ENCODE peak calls at places on chromosomes 12 and 14, in four cellular contexts. M is IMR-90, A is GM23248, V is sigmoid colon. X is an unnamed sample. For H3K4me1, the result is how much of the 10 kb centered on the place peaks cover.

GRCh38 chr14:20631821-20632389 is 9.6 kb downstream of the OR6S1 start:
- DNase-seq in M (peak), A (peak), V (peak), X (peak)

GRCh38 chr12:102322254-102322653 is 124.6 kb upstream of the PMCH start:
- DNase-seq in M (no peak), A (no peak), V (no peak), X (no peak)

GRCh38 chr12:113831016-113831415 is 135.1 kb downstream of the RBM19 start:
- DNase-seq in M (peak), A (no peak), V (no peak), X (no peak)

GRCh38 chr14:34436118-34436905 is 25.7 kb downstream of the SPTSSA start:
- DNase-seq in M (peak), A (peak), V (no peak), X (no peak)

GRCh38 chr12:105281694-105282049 is 45.7 kb upstream of the APPL2 start:
- DNase-seq in M (no peak), A (no peak), V (no peak), X (no peak)

GRCh38 chr12:63034601-63035000 is 99.7 kb upstream of the PPM1H start:
- DNase-seq in M (no peak), A (no peak), V (no peak), X (no peak)

GRCh38 chr14:35385042-35385839 is 19.3 kb downstream of the NFKBIA start:
- DNase-seq in M (peak), A (peak), V (peak), X (no peak)

GRCh38 chr14:34794941-34795340 is 80.2 kb downstream of the BAZ1A start:
- DNase-seq in M (no peak), A (peak), V (no peak), X (no peak)

GRCh38 chr14:69812725-69813124 is 15.7 kb upstream of the SLC10A1 start:
- DNase-seq in M (no peak), A (no peak), V (no peak), X (no peak)

GRCh38 chr14:60248697-60249314 is at the start of gene PPM1A:
- DNase-seq in M (peak), A (peak), V (peak), X (peak)

GRCh38 chr12:69886101-69886500 is 61.1 kb downstream of the MYRFL start:
- DNase-seq in M (no peak), A (no peak), V (no peak), X (no peak)

GRCh38 chr12:91835693-91836092 is 310.0 kb downstream of the BTG1 start:
- DNase-seq in M (no peak), A (no peak), V (no peak), X (no peak)

GRCh38 chr14:24366664-24367505 is 1.1 kb upstream of the NFATC4 start:
- DNase-seq in M (peak), A (peak), V (peak), X (peak)

GRCh38 chr12:1273051-1273450 is 282.0 kb downstream of the ERC1 start:
- DNase-seq in M (peak), A (peak), V (no peak), X (no peak)

GRCh38 chr14:94110552-94111181 is at the start of gene IFI27:
- DNase-seq in M (peak), A (peak), V (peak), X (no peak)

GRCh38 chr14:81565441-81566290 is 32.0 kb upstream of the SEL1L start:
- DNase-seq in M (no peak), A (peak), V (no peak), X (no peak)

GRCh38 chr12:119013023-119013422 is 31.7 kb downstream of the SRRM4 start:
- DNase-seq in M (no peak), A (no peak), V (no peak), X (no peak)

GRCh38 chr12:85448548-85449139 is 168.6 kb downstream of the ALX1 start:
- DNase-seq in M (peak), A (peak), V (no peak), X (no peak)

GRCh38 chr12:32681272-32681671 is 2.2 kb downstream of the DNM1L start:
- DNase-seq in M (no peak), A (no peak), V (no peak), X (no peak)
- H3K27ac ChIP-seq in M (no peak), A (no peak), V (peak), X (no peak)

DNA sequence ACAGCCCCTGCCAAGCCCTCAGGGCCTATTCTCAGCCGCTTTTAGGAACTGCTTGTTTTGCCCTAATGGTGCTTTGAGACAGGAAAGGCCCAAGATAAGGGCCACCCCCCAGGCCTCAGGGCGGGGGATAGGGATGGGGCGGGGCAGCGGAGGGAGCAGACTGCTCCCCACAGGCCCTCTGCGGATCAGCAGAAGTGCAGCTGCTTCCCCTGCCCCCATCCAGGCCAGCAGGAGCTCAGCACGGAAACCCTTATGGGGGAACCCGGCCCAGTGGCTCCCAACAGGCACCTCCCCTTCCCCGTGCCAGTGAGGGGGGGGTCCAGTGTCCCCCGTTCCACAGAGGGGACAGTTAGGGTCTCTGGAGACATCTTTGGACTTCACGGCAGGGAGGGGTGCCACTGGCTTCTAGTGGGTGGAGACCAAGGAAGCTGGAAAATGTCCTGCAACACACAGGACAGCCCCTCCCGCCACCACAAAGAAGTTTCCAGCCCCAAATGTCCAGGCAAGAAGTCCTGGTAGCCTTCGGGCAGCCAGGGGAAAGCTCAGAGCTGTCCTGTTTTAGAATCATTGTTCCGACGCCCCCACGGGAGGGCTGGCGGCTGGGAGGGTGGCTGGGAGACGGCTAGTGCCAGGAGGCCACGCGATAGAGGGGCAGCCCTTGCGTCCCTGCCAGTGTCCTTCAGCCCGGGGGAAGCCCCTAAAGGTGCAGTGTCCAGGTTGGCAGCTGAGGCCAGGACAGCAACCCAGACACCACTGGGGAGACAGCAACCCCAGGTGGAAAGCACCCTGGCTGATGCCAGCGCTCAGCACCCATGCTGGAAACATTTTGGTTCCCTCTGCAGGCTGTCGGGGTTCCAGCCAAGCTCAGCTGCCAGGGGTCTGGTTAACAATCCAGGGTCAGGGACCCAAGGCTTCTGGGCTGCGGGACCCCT is 10.4 kb upstream of the GPR132 start:
- DNase-seq in M (peak), A (peak), V (peak), X (peak)
- H3K4me3 ChIP-seq in M (no peak), A (no peak), V (no peak), X (peak)

DNA sequence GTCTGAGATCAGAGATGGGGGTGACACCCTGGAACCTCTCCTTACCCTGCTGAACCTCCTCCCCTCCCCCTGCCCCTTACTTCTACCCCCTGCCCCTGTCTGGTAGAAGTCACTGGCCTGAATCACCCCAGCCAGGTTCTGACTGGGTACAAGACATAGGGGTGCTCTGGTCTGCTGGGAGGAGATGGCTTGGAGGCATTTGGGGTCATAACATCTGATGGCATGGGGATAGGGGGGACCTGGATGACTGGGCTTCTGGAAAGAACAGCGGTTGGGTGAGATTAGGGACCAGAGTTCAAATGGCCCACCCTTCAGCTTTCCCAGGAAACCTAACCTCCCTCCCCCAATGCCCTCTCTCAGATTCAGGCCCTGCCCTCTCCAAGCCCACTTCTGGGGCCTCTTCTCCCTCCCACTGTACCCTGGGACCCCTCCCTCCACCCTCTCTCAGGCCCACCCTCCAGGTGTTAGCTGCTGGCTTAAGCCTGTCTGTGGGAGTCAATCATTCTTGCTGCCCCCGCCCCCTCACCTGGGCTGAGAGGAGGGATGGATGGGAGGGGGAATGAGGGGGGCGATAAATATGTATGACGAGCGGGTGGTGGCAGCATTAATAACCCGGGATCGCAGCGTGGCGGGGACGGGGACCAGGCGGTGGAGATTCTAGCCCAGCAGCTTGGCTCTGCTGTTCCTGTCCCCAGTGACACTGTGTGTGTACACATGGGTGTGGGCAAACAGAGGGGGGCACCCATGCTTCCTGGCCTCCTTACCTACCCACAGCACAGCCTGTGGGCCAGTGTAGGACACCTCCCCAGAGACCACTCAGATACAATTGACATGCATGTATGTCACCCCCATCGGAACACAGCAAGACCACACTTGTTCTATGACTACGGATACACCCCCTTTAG is 5.9 kb downstream of the NXPH4 start:
- DNase-seq in M (no peak), A (no peak), V (no peak), X (no peak)
- H3K4me1 ChIP-seq in M (under half), A (under half), V (under half), X (under half)

GRCh38 chr12:4116251-4117111 is 157.1 kb upstream of the CCND2 start:
- DNase-seq in M (peak), A (peak), V (peak), X (no peak)

GRCh38 chr12:4118601-4119156 is 154.9 kb upstream of the CCND2 start:
- DNase-seq in M (no peak), A (no peak), V (peak), X (no peak)

GRCh38 chr12:4119157-4119761 is 154.3 kb upstream of the CCND2 start:
- DNase-seq in M (no peak), A (no peak), V (no peak), X (no peak)

GRCh38 chr12:4118017-4118510 is 155.5 kb upstream of the CCND2 start:
- DNase-seq in M (peak), A (peak), V (peak), X (no peak)

GRCh38 chr12:4117386-4118016 is 156.1 kb upstream of the CCND2 start:
- DNase-seq in M (no peak), A (no peak), V (peak), X (no peak)
- H3K27ac ChIP-seq in M (peak), A (no peak), V (no peak), X (no peak)

DNA sequence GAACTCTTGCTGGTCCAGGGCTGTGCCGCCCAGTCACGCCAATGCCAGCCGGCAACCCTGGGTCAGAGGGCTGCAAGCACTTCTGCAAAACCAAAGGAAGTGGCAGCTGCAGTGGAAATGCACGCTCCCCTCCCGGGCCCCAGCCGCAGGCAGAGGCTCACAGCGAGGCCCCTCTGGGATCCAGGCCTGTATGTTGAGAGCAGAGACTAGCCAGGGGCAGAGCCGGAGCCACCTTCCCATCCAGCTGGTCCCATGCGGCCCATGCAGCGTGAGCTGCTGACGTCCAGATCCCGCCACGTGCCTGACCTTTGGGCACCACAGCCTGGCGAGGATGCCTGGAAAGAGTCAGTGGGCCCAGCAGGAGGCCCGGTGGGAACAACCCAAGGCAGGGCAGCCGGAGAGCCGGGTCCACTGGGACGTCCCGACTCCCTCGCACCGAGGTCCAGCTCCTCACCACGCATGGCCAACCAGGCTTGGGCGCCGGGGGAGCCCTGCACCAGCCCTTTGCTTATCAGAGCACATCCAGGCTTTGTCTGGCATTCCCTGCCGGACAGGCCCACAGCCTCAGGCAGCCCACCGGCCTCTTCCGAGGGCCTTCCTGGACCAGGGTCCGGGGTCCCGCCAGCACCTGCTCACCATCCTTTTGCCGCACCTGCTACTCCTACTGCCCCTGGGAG is 4.3 kb downstream of the GPR132 start:
- DNase-seq in M (no peak), A (no peak), V (peak), X (peak)
- H3K4me3 ChIP-seq in M (no peak), A (no peak), V (no peak), X (peak)

GRCh38 chr14:22552001-22552826 is 36.8 kb downstream of the DAD1 start:
- DNase-seq in M (no peak), A (no peak), V (no peak), X (no peak)

GRCh38 chr14:22549304-22549962 is 39.6 kb downstream of the DAD1 start:
- DNase-seq in M (no peak), A (no peak), V (no peak), X (no peak)

GRCh38 chr14:22551597-22551982 is 37.4 kb downstream of the DAD1 start:
- DNase-seq in M (no peak), A (no peak), V (no peak), X (no peak)

GRCh38 chr14:22547948-22548750 is 40.9 kb downstream of the DAD1 start:
- DNase-seq in M (no peak), A (no peak), V (no peak), X (no peak)

GRCh38 chr14:22549981-22550670 is 38.9 kb downstream of the DAD1 start:
- DNase-seq in M (peak), A (no peak), V (no peak), X (no peak)
- H3K4me1 ChIP-seq in M (under half), A (under half), V (under half), X (under half)

DNA sequence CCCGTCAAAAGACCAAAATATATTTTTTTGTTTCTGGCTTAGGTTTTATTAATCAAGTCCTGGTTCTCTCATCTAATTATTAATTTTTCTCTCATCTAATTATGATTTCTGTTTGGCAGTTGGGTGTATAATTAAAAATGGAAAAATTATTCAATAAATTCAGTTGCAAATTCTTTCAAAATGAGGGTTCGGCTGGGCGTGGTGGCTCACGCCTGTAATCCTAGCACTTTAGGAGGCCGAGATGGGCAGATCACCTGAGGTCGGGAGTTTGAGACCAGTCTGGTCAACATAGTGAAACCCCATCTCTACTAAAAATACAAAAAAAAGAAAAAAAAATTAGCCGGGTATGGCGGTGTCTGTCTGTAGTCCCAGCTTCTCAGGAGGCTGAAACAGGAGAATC is 3.9 kb upstream of the GTSF1 start:
- DNase-seq in M (no peak), A (no peak), V (no peak), X (no peak)
- H3K27ac ChIP-seq in M (no peak), A (no peak), V (no peak), X (no peak)

DNA sequence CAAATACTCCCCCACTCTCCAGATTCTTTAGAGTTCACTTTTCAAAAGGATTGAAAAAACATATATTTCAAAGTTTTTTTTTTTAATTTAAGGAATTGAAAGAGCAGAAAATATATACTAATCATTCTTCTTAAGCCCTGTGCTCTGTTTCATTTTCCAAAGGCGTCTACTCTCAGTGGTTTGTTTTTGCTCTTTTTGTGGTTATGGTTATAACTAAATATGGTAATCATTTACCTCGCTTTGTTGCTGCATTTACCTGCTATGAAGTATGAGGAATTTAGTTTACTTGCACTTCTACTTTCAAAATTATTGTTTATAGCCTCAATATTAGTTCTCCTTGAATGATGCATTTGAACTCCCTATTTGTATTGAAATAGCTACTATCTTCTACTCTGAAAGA is 55.9 kb upstream of the LRRK2 start:
- DNase-seq in M (no peak), A (no peak), V (no peak), X (no peak)
- H3K4me3 ChIP-seq in M (no peak), A (no peak), V (no peak), X (no peak)